ENCODE peak calls at places on chromosomes 1 and 21, in ten cellular contexts. Q is cardiac muscle cell, M is SK-N-SH, F is right lobe of liver, W is HFF-Myc, I is tibial artery, J is foreskin fibroblast, R is fibroblast of mammary gland, X is uterus, Y is ascending aorta. A is an unnamed sample.

GRCh38 chr1:244826712-244827111 is 8.7 kb upstream of the COX20 start:
- DNase-seq in W (no peak), Q (no peak), M (no peak), R (no peak), Y (no peak), J (no peak), I (no peak), X (no peak), F (no peak), A (peak)

GRCh38 chr1:64745181-64745985 is 508 bp downstream of the RAVER2 start:
- DNase-seq in W (peak), F (peak), X (peak), Y (no peak), M (peak), Q (peak), J (no peak), R (peak), I (peak), A (peak)

GRCh38 chr1:244356371-244356770 is 95.3 kb downstream of the ADSS2 start:
- DNase-seq in R (no peak), W (no peak), F (no peak), X (no peak), M (no peak), I (no peak), Y (no peak), J (no peak), Q (no peak), A (no peak)

GRCh38 chr1:52461821-52462220 is 57.4 kb downstream of the PRPF38A start:
- DNase-seq in W (no peak), Y (no peak), M (no peak), X (no peak), Q (no peak), I (no peak), F (no peak), J (no peak), R (no peak), A (no peak)

GRCh38 chr1:42735056-42735455 is 5.0 kb downstream of the CLDN19 start:
- DNase-seq in F (no peak), X (no peak), M (peak), I (no peak), R (no peak), J (no peak), Y (no peak), Q (no peak), W (no peak), A (no peak)

GRCh38 chr1:66505671-66506392 is 28.1 kb upstream of the SGIP1 start:
- DNase-seq in J (peak), I (no peak), Y (no peak), X (no peak), R (peak), F (no peak), M (no peak), W (no peak), Q (peak), A (peak)

GRCh38 chr1:107670397-107670796 is 294.6 kb downstream of the VAV3 start:
- DNase-seq in Q (no peak), F (no peak), J (no peak), I (no peak), Y (no peak), M (no peak), X (no peak), R (no peak), W (no peak), A (no peak)

GRCh38 chr1:79638382-79638781 is 631.9 kb upstream of the ADGRL4 start:
- DNase-seq in J (no peak), I (no peak), X (no peak), M (no peak), F (no peak), W (no peak), R (no peak), Q (no peak), Y (no peak), A (no peak)

GRCh38 chr1:17816511-17816910 is 61.4 kb downstream of the ACTL8 start:
- DNase-seq in M (no peak), R (no peak), J (no peak), X (no peak), Q (no peak), W (no peak), Y (no peak), F (no peak), I (no peak), A (no peak)

GRCh38 chr1:78351551-78352216 is 139.1 kb upstream of the PTGFR start:
- DNase-seq in F (no peak), R (no peak), W (no peak), Y (no peak), X (no peak), Q (no peak), J (no peak), I (no peak), M (peak), A (no peak)

GRCh38 chr1:91830242-91831131 is 55.5 kb downstream of the TGFBR3 start:
- DNase-seq in Q (peak), Y (no peak), R (peak), X (peak), F (peak), M (no peak), W (peak), J (peak), I (peak), A (peak)

GRCh38 chr1:241551759-241552638 is 19.8 kb downstream of the KMO start:
- DNase-seq in J (no peak), Y (no peak), M (no peak), Q (peak), I (no peak), F (peak), W (no peak), R (no peak), X (no peak), A (no peak)

GRCh38 chr21:27505516-27505915 is 538.6 kb upstream of the ADAMTS5 start:
- DNase-seq in I (no peak), M (no peak), R (peak), X (no peak), W (peak), J (peak), Q (peak), F (no peak), Y (no peak), A (peak)

GRCh38 chr21:46160563-46161179 is 5.3 kb upstream of the FTCD start:
- DNase-seq in W (no peak), J (no peak), F (peak), Q (peak), I (peak), M (peak), X (no peak), Y (no peak), R (no peak), A (no peak)

GRCh38 chr1:30822966-30823581 is 65.5 kb upstream of the LAPTM5 start:
- DNase-seq in R (peak), M (no peak), F (no peak), I (no peak), W (no peak), Y (no peak), X (no peak), J (no peak), Q (peak), A (no peak)

GRCh38 chr1:2232916-2233438 is 4.9 kb downstream of the SKI start:
- DNase-seq in X (no peak), J (no peak), W (no peak), Y (no peak), R (no peak), F (no peak), M (no peak), I (no peak), Q (peak), A (no peak)

GRCh38 chr1:82153282-82153630 is 352.5 kb downstream of the ADGRL2 start:
- DNase-seq in J (no peak), R (no peak), M (no peak), Q (peak), W (no peak), Y (no peak), F (no peak), I (no peak), X (no peak), A (no peak)

GRCh38 chr1:89938171-89939055 is 56.5 kb upstream of the ZNF326 start:
- DNase-seq in X (no peak), J (peak), F (no peak), Q (peak), W (no peak), M (no peak), I (no peak), Y (no peak), R (peak), A (peak)

GRCh38 chr1:44717653-44718052 is 13.3 kb downstream of the RNU5D-1 start:
- DNase-seq in J (no peak), X (no peak), Y (no peak), I (no peak), M (no peak), Q (no peak), W (no peak), R (no peak), F (no peak), A (no peak)

GRCh38 chr1:35524106-35524505 is 33.1 kb downstream of the KIAA0319L start:
- DNase-seq in Y (no peak), M (no peak), W (no peak), F (no peak), R (no peak), Q (no peak), X (no peak), I (no peak), J (no peak), A (no peak)

GRCh38 chr1:193799948-193800690 is 613.7 kb upstream of the B3GALT2 start:
- DNase-seq in R (no peak), X (no peak), J (no peak), W (no peak), F (no peak), Q (no peak), Y (no peak), I (no peak), M (no peak), A (no peak)

GRCh38 chr1:26097696-26098095 is 13.9 kb upstream of the PDIK1L start:
- DNase-seq in M (no peak), W (no peak), X (no peak), R (no peak), Q (peak), Y (no peak), F (no peak), J (no peak), I (no peak), A (peak)

GRCh38 chr1:20110679-20111078 is 8.7 kb downstream of the PLA2G2D start:
- DNase-seq in J (no peak), M (no peak), Y (no peak), F (no peak), I (no peak), X (peak), Q (peak), W (no peak), R (peak), A (peak)

GRCh38 chr1:121408354-121408753 is 223.6 kb downstream of the SRGAP2C start:
- DNase-seq in W (no peak), Q (no peak), R (no peak), Y (no peak), I (no peak), J (no peak), F (no peak), M (no peak), X (no peak), A (no peak)

GRCh38 chr1:178684542-178685000 is 40.5 kb upstream of the RALGPS2 start:
- DNase-seq in X (no peak), I (no peak), Q (peak), F (no peak), J (peak), R (peak), Y (no peak), M (no peak), W (peak), A (peak)

GRCh38 chr1:113542221-113542701 is 151.9 kb downstream of the MAGI3 start:
- DNase-seq in I (no peak), X (no peak), F (no peak), Q (peak), J (peak), W (peak), M (no peak), Y (no peak), R (peak), A (peak)

GRCh38 chr21:36738489-36739126 is 39.7 kb downstream of the SIM2 start:
- DNase-seq in X (no peak), R (no peak), M (no peak), I (no peak), J (no peak), Q (no peak), W (no peak), F (no peak), Y (no peak), A (no peak)

GRCh38 chr1:221810406-221810805 is 68.5 kb upstream of the DUSP10 start:
- DNase-seq in R (peak), Q (no peak), Y (no peak), F (no peak), X (no peak), J (peak), W (no peak), M (no peak), I (no peak), A (peak)

GRCh38 chr1:236480758-236481436 is 42.9 kb upstream of the LGALS8 start:
- DNase-seq in J (no peak), I (no peak), Y (no peak), Q (no peak), X (no peak), W (no peak), F (no peak), M (no peak), R (no peak), A (no peak)

GRCh38 chr1:64031191-64031590 is 172.2 kb upstream of the UBE2U start:
- DNase-seq in Q (peak), F (no peak), W (no peak), X (peak), Y (no peak), I (no peak), R (peak), J (no peak), M (no peak), A (no peak)

GRCh38 chr1:72489801-72490200 is 207.5 kb upstream of the NEGR1 start:
- DNase-seq in M (no peak), F (no peak), X (no peak), Y (no peak), Q (no peak), I (no peak), J (no peak), R (no peak), W (no peak), A (no peak)

GRCh38 chr1:218266356-218266755 is 18.7 kb upstream of the RRP15 start:
- DNase-seq in F (no peak), Q (peak), X (no peak), J (peak), M (no peak), W (no peak), R (peak), Y (no peak), I (no peak), A (no peak)

GRCh38 chr1:112093372-112093694 is 103.9 kb upstream of the KCND3 start:
- DNase-seq in J (no peak), M (no peak), Q (no peak), X (no peak), Y (no peak), F (no peak), I (no peak), R (no peak), W (no peak), A (no peak)

GRCh38 chr1:1540015-1540816 is at the start of gene TMEM240:
- DNase-seq in W (no peak), Y (no peak), J (peak), X (peak), I (peak), Q (peak), R (peak), F (peak), M (peak), A (peak)

GRCh38 chr21:43312751-43313169 is 114.2 kb downstream of the SIK1 start:
- DNase-seq in W (no peak), M (no peak), Y (no peak), F (peak), Q (no peak), J (no peak), X (no peak), I (no peak), R (no peak), A (no peak)

GRCh38 chr21:43190544-43191340 is 21.9 kb downstream of the CRYAA start:
- DNase-seq in M (no peak), R (no peak), I (peak), J (no peak), F (peak), W (no peak), X (peak), Q (no peak), Y (no peak), A (no peak)

GRCh38 chr1:231357831-231358354 is 19.8 kb downstream of the SPRTN start:
- DNase-seq in Y (no peak), X (peak), R (peak), Q (peak), M (peak), W (no peak), J (peak), F (no peak), I (no peak), A (peak)

GRCh38 chr1:5758000-5758858 is 234.0 kb downstream of the NPHP4 start:
- DNase-seq in W (no peak), J (no peak), Q (no peak), Y (no peak), I (no peak), X (no peak), R (no peak), M (no peak), F (peak), A (no peak)

GRCh38 chr1:7375329-7375728 is 395.8 kb upstream of the VAMP3 start:
- DNase-seq in W (no peak), Y (no peak), F (no peak), X (no peak), M (no peak), R (no peak), I (peak), Q (no peak), J (no peak), A (no peak)

GRCh38 chr1:23395162-23395724 is 25.6 kb upstream of the ZNF436 start:
- DNase-seq in Y (no peak), R (no peak), X (no peak), W (no peak), I (no peak), Q (no peak), M (no peak), J (no peak), F (no peak), A (no peak)

GRCh38 chr1:195898924-195899323 is 709.3 kb downstream of the KCNT2 start:
- DNase-seq in J (no peak), Q (no peak), X (no peak), W (no peak), M (no peak), F (no peak), I (no peak), Y (no peak), R (no peak), A (no peak)

GRCh38 chr1:195899762-195900352 is 708.4 kb downstream of the KCNT2 start:
- DNase-seq in F (no peak), M (no peak), X (no peak), R (peak), Q (peak), J (peak), Y (no peak), I (no peak), W (peak), A (peak)

GRCh38 chr1:195894411-195894810 is 713.8 kb downstream of the KCNT2 start:
- DNase-seq in W (no peak), M (no peak), Y (no peak), F (no peak), X (no peak), R (no peak), J (peak), I (no peak), Q (no peak), A (no peak)

GRCh38 chr1:195902779-195903178 is 705.5 kb downstream of the KCNT2 start:
- DNase-seq in J (no peak), M (no peak), X (no peak), R (no peak), I (no peak), Y (no peak), Q (no peak), F (no peak), W (no peak), A (no peak)

DNA sequence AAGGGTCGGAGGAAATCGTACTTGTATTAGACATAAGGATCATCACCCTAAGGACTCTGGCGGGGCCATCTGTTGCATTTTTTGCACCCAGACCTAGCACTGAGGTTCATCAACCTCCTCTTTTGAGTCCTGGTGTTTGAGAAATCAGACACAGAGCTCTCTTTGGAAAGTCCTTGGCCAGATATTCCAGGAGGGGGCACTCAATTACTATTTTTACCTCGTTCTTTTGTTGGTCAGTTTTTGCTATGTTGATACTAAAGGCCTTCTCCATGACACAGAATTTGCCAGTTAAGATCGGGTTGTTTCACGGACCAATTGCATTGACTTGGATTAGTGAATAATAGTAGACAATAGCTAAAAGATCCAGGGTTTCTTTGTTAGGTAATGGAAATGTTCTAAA is 711.2 kb downstream of the KCNT2 start:
- DNase-seq in W (no peak), Q (no peak), J (no peak), R (no peak), X (no peak), F (no peak), M (no peak), Y (no peak), I (no peak), A (no peak)
- TF ChIP-seq CTCF in W (no peak), Q (no peak), J (no peak), R (no peak), X (no peak), F (no peak), M (no peak), Y (no peak), I (no peak), A (no peak)

DNA sequence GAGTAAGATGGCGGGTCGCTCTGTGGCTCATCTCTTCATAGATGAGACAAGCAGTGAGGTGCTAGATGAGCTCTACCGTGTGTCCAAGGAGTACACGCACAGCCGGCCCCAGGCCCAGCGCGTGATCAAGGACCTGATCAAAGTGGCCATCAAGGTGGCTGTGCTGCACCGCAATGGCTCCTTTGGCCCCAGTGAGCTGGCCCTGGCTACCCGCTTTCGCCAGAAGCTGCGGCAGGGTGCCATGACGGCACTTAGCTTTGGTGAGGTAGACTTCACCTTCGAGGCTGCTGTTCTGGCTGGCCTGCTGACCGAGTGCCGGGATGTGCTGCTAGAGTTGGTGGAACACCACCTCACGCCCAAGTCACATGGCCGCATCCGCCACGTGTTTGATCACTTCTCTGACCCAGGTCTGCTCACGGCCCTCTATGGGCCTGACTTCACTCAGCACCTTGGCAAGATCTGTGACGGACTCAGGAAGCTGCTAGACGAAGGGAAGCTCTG is 2.4 kb downstream of the TNFAIP8L2 start:
- DNase-seq in W (no peak), Y (no peak), F (no peak), J (no peak), M (no peak), Q (no peak), X (no peak), R (no peak), I (no peak), A (no peak)
- H3K4me3 ChIP-seq in W (no peak), Y (no peak), F (no peak), J (no peak), M (no peak), Q (no peak), X (no peak), R (no peak), I (no peak), A (no peak)

DNA sequence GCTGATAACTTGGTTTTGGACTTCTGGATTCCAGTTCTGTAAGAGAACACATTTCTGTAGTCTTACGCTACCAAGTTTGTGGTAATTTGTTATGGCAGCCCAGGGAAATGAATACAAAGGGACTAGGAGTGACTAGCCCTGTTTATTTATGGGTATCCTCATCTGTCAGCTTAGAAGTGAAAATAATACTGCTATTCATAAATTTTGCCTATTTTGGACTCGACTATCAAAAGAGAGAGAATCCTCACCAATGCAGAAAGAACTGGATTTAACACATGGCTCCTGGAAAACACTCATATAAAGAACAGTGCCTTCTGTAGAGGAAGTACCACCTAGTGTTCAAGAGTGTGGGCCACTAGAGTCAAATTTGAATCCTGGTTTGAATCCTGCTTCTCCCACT is 22.6 kb downstream of the HSD11B1 start:
- DNase-seq in W (no peak), I (no peak), Q (no peak), M (no peak), Y (no peak), X (no peak), J (no peak), F (no peak), R (no peak), A (no peak)
- TF ChIP-seq CTCF in W (no peak), I (no peak), Q (no peak), M (no peak), Y (no peak), X (no peak), J (no peak), F (no peak), R (no peak), A (no peak)

DNA sequence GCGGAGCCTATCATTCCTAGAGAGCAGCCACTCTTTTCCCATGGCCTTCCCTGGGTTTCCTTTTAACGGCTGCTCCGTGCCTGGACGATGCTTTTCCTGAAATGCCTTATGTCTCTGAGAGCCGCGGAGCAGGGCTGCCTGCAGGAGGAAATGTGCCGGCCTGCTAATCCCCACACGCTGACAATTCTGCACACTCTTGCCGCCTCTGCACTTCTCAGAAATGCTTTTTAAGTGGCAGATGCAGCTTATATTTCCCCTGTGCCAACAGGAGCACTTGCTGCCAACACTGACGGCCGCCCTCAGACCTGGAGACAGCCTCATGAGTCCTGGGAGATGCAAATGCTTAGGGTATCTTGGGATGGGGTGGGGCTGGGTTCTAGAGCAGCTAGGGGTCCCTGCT is 253.2 kb downstream of the GRIK3 start:
- DNase-seq in F (no peak), Y (no peak), Q (no peak), R (no peak), J (no peak), X (no peak), I (no peak), W (no peak), M (no peak), A (no peak)
- H3K4me3 ChIP-seq in F (no peak), Y (no peak), Q (no peak), R (no peak), J (no peak), X (no peak), I (no peak), W (no peak), M (no peak), A (no peak)

A was measured in fibroblast of villous mesenchyme.